ENCODE peak calls at places on chromosomes 11 and 22, in nine cellular contexts. One of them, this sample, is unnamed.

GRCh38 chr22:34526681-34527080 is 539.3 kb upstream of the ISX start:
- DNase-seq in GM23338: no peak
- DNase-seq in HCT116: no peak
- DNase-seq in neural progenitor cell: no peak
- DNase-seq in PC-3: no peak
- DNase-seq in OCI-LY7: no peak
- DNase-seq in MM.1S: no peak
- DNase-seq in SK-N-SH: no peak
- DNase-seq in hepatocyte: no peak
- DNase-seq in this sample: no peak

GRCh38 chr11:73252577-73253191 is 19.5 kb upstream of the P2RY6 start:
- DNase-seq in GM23338: peak; percentile 54
- DNase-seq in HCT116: peak; percentile 40
- DNase-seq in neural progenitor cell: peak; percentile 42
- DNase-seq in PC-3: peak; percentile 53
- DNase-seq in OCI-LY7: peak; percentile 42
- DNase-seq in MM.1S: peak; percentile 66
- DNase-seq in SK-N-SH: peak; percentile 26
- DNase-seq in hepatocyte: no peak
- DNase-seq in this sample: no peak

GRCh38 chr11:134374891-134375550 is 37.0 kb downstream of the B3GAT1 start:
- DNase-seq in GM23338: no peak
- DNase-seq in HCT116: no peak
- DNase-seq in neural progenitor cell: no peak
- DNase-seq in PC-3: no peak
- DNase-seq in OCI-LY7: no peak
- DNase-seq in MM.1S: no peak
- DNase-seq in SK-N-SH: no peak
- DNase-seq in hepatocyte: no peak
- DNase-seq in this sample: no peak

GRCh38 chr22:39110631-39111561 is 13.9 kb downstream of the APOBEC3H start:
- DNase-seq in GM23338: no peak
- DNase-seq in HCT116: no peak
- DNase-seq in neural progenitor cell: peak; percentile 68
- DNase-seq in PC-3: peak; percentile 32
- DNase-seq in OCI-LY7: peak; percentile 93
- DNase-seq in MM.1S: no peak
- DNase-seq in SK-N-SH: peak; percentile 39
- DNase-seq in hepatocyte: peak; percentile 60
- DNase-seq in this sample: no peak

GRCh38 chr22:47036936-47037485 is 274.6 kb downstream of the TBC1D22A start:
- DNase-seq in GM23338: no peak
- DNase-seq in HCT116: no peak
- DNase-seq in neural progenitor cell: no peak
- DNase-seq in PC-3: no peak
- DNase-seq in OCI-LY7: no peak
- DNase-seq in MM.1S: no peak
- DNase-seq in SK-N-SH: no peak
- DNase-seq in hepatocyte: no peak
- DNase-seq in this sample: no peak

GRCh38 chr22:26893034-26893710 is 235.8 kb downstream of the MIAT start:
- DNase-seq in GM23338: peak; percentile 19
- DNase-seq in HCT116: no peak
- DNase-seq in neural progenitor cell: peak; percentile 20
- DNase-seq in PC-3: no peak
- DNase-seq in OCI-LY7: no peak
- DNase-seq in MM.1S: no peak
- DNase-seq in SK-N-SH: no peak
- DNase-seq in hepatocyte: no peak
- DNase-seq in this sample: peak; percentile 45

GRCh38 chr11:95450547-95451123 is 219.6 kb upstream of the SESN3 start:
- DNase-seq in GM23338: no peak
- DNase-seq in HCT116: no peak
- DNase-seq in neural progenitor cell: no peak
- DNase-seq in PC-3: no peak
- DNase-seq in OCI-LY7: no peak
- DNase-seq in MM.1S: no peak
- DNase-seq in SK-N-SH: no peak
- DNase-seq in hepatocyte: no peak
- DNase-seq in this sample: peak; percentile 80

GRCh38 chr11:74319139-74319538 is 7.7 kb upstream of the P4HA3 start:
- DNase-seq in GM23338: no peak
- DNase-seq in HCT116: no peak
- DNase-seq in neural progenitor cell: no peak
- DNase-seq in PC-3: peak; percentile 98
- DNase-seq in OCI-LY7: no peak
- DNase-seq in MM.1S: no peak
- DNase-seq in SK-N-SH: no peak
- DNase-seq in hepatocyte: no peak
- DNase-seq in this sample: peak; percentile 97

GRCh38 chr11:123590296-123590912 is 64.0 kb downstream of the SCN3B start:
- DNase-seq in GM23338: no peak
- DNase-seq in HCT116: peak; percentile 23
- DNase-seq in neural progenitor cell: no peak
- DNase-seq in PC-3: peak; percentile 93
- DNase-seq in OCI-LY7: no peak
- DNase-seq in MM.1S: no peak
- DNase-seq in SK-N-SH: no peak
- DNase-seq in hepatocyte: peak; percentile 62
- DNase-seq in this sample: peak; percentile 79

GRCh38 chr11:102269927-102270326 is 47.4 kb upstream of the BIRC3 start:
- DNase-seq in GM23338: no peak
- DNase-seq in HCT116: no peak
- DNase-seq in neural progenitor cell: no peak
- DNase-seq in PC-3: peak; percentile 84
- DNase-seq in OCI-LY7: no peak
- DNase-seq in MM.1S: no peak
- DNase-seq in SK-N-SH: no peak
- DNase-seq in hepatocyte: no peak
- DNase-seq in this sample: peak; percentile 74

GRCh38 chr22:49087163-49087562 is 740.5 kb downstream of the BRD1 start:
- DNase-seq in GM23338: no peak
- DNase-seq in HCT116: no peak
- DNase-seq in neural progenitor cell: no peak
- DNase-seq in PC-3: no peak
- DNase-seq in OCI-LY7: no peak
- DNase-seq in MM.1S: no peak
- DNase-seq in SK-N-SH: no peak
- DNase-seq in hepatocyte: peak; percentile 45
- DNase-seq in this sample: no peak

GRCh38 chr11:7364660-7365059 is 113.0 kb downstream of the SYT9 start:
- DNase-seq in GM23338: no peak
- DNase-seq in HCT116: no peak
- DNase-seq in neural progenitor cell: no peak
- DNase-seq in PC-3: no peak
- DNase-seq in OCI-LY7: no peak
- DNase-seq in MM.1S: no peak
- DNase-seq in SK-N-SH: no peak
- DNase-seq in hepatocyte: no peak
- DNase-seq in this sample: no peak

DNA sequence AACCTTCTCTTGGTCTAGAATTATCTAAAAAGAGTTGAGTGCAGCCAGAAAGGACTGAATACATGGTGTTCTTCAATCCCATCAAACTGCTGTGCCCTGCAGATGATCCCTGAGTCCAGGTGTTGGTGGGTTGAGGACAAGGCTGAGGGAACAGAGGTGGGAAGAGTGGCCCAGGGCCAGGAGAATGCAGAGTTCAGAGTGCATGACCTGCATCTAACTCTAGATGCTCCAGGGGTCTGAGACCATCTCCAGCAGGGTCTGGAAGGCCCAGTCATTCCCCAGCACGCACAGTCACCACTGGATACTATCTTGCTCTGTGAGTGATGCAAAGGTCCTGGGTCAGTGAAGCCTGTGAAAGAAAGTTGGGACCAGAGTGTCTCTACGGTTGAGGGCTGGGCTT is 2.1 kb upstream of the VPREB1 start:
- DNase-seq in GM23338: no peak
- DNase-seq in HCT116: no peak
- DNase-seq in neural progenitor cell: no peak
- DNase-seq in PC-3: no peak
- DNase-seq in OCI-LY7: no peak
- DNase-seq in MM.1S: no peak
- DNase-seq in SK-N-SH: no peak
- DNase-seq in hepatocyte: no peak
- DNase-seq in this sample: no peak
- TF ChIP-seq EZH2phosphoT487 in GM23338: no peak
- TF ChIP-seq EZH2phosphoT487 in HCT116: no peak
- TF ChIP-seq EZH2phosphoT487 in neural progenitor cell: no peak
- TF ChIP-seq EZH2phosphoT487 in PC-3: no peak
- TF ChIP-seq EZH2phosphoT487 in OCI-LY7: no peak
- TF ChIP-seq EZH2phosphoT487 in MM.1S: no peak
- TF ChIP-seq EZH2phosphoT487 in SK-N-SH: no peak
- TF ChIP-seq EZH2phosphoT487 in hepatocyte: no peak
- TF ChIP-seq EZH2phosphoT487 in this sample: no peak

DNA sequence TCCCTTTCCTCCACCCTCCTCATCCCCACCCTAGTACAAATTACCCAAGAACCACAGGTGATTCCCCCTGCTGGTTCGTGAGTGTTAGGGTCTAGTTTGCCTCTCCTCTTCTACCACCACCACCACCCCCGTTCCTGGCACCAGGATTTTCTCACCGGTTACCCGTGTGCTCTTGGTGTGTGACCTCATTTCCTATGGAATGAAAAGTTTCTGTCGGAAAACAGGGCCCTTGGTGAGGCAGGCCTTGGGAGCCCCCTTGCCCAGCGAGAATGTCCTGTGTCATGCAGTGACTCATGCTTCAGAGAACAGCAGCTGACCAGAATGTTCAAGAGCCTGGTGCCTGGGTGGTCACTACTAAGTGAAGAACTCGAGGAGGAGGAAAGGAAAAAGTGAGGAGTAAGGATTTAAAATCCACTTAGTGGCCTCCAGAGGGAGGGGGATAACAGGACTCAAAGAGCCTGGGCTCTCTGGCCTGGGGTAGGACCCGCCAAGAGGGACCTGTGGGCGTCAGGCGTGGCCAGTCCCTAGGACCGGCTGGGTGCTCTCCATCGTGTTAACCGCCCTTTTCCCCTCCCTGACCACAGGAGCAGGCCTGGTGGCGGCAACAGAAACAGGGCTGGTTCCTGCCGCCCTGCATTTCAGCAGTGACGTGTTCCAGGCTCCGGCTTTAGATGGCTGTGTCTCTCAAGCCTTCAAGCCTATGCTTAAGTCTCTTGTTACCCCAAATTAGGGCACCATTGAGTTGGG is 30.2 kb downstream of the C22orf31 start:
- DNase-seq in GM23338: peak; percentile 82
- DNase-seq in HCT116: peak; percentile 97
- DNase-seq in neural progenitor cell: peak; percentile 66
- DNase-seq in PC-3: peak; percentile 83
- DNase-seq in OCI-LY7: no peak
- DNase-seq in MM.1S: no peak
- DNase-seq in SK-N-SH: peak; percentile 70
- DNase-seq in hepatocyte: peak; percentile 90
- DNase-seq in this sample: peak; percentile 97
- TF ChIP-seq EZH2phosphoT487 in GM23338: no peak
- TF ChIP-seq EZH2phosphoT487 in HCT116: no peak
- TF ChIP-seq EZH2phosphoT487 in neural progenitor cell: no peak
- TF ChIP-seq EZH2phosphoT487 in PC-3: no peak
- TF ChIP-seq EZH2phosphoT487 in OCI-LY7: no peak
- TF ChIP-seq EZH2phosphoT487 in MM.1S: no peak
- TF ChIP-seq EZH2phosphoT487 in SK-N-SH: no peak
- TF ChIP-seq EZH2phosphoT487 in hepatocyte: no peak
- TF ChIP-seq EZH2phosphoT487 in this sample: no peak

DNA sequence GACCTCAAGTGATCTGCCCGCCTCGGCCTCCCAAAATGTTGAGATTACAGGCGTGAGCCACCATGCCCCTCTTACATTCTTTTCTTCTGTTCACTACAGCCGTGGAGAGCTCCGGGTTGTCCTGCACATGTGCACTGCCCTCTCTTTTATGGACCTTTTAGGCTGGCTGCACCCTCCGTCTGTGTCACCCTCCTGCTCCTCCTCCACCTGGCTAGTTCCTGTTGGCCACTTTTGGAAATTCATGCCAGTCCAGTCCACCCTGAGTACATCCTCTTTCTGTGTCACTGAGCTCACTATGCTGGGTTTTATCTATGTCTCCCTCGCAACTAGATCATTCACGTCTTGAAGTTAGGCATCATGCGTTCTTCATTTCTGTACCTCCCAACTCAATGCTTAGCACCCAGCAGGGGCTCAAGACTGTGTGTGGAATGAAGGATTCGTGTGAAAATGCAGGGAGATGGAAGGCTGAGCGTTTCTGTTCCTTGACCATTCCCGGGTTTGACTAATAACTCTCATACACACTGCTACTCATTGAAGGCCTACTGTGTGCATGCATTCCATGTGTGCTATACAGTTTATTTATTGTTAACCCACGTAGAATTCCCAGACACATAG is 60.6 kb downstream of the PTPRJ start:
- DNase-seq in GM23338: no peak
- DNase-seq in HCT116: no peak
- DNase-seq in neural progenitor cell: no peak
- DNase-seq in PC-3: no peak
- DNase-seq in OCI-LY7: no peak
- DNase-seq in MM.1S: no peak
- DNase-seq in SK-N-SH: no peak
- DNase-seq in hepatocyte: no peak
- DNase-seq in this sample: no peak
- TF ChIP-seq EZH2phosphoT487 in GM23338: no peak
- TF ChIP-seq EZH2phosphoT487 in HCT116: no peak
- TF ChIP-seq EZH2phosphoT487 in neural progenitor cell: no peak
- TF ChIP-seq EZH2phosphoT487 in PC-3: no peak
- TF ChIP-seq EZH2phosphoT487 in OCI-LY7: no peak
- TF ChIP-seq EZH2phosphoT487 in MM.1S: no peak
- TF ChIP-seq EZH2phosphoT487 in SK-N-SH: no peak
- TF ChIP-seq EZH2phosphoT487 in hepatocyte: no peak
- TF ChIP-seq EZH2phosphoT487 in this sample: no peak

GRCh38 chr11:130608267-130608666 is 159.8 kb downstream of the ADAMTS15 start:
- DNase-seq in GM23338: no peak
- DNase-seq in HCT116: no peak
- DNase-seq in neural progenitor cell: no peak
- DNase-seq in PC-3: no peak
- DNase-seq in OCI-LY7: no peak
- DNase-seq in MM.1S: no peak
- DNase-seq in SK-N-SH: no peak
- DNase-seq in hepatocyte: no peak
- DNase-seq in this sample: no peak

GRCh38 chr11:130606781-130607511 is 158.5 kb downstream of the ADAMTS15 start:
- DNase-seq in GM23338: no peak
- DNase-seq in HCT116: no peak
- DNase-seq in neural progenitor cell: no peak
- DNase-seq in PC-3: peak; percentile 49
- DNase-seq in OCI-LY7: no peak
- DNase-seq in MM.1S: no peak
- DNase-seq in SK-N-SH: peak; percentile 31
- DNase-seq in hepatocyte: peak; percentile 48
- DNase-seq in this sample: peak; percentile 47

GRCh38 chr11:130612291-130612802 is 163.9 kb downstream of the ADAMTS15 start:
- DNase-seq in GM23338: no peak
- DNase-seq in HCT116: no peak
- DNase-seq in neural progenitor cell: no peak
- DNase-seq in PC-3: no peak
- DNase-seq in OCI-LY7: no peak
- DNase-seq in MM.1S: peak; percentile 62
- DNase-seq in SK-N-SH: no peak
- DNase-seq in hepatocyte: no peak
- DNase-seq in this sample: peak; percentile 86

GRCh38 chr11:130611791-130612251 is 163.4 kb downstream of the ADAMTS15 start:
- DNase-seq in GM23338: no peak
- DNase-seq in HCT116: no peak
- DNase-seq in neural progenitor cell: no peak
- DNase-seq in PC-3: peak; percentile 52
- DNase-seq in OCI-LY7: no peak
- DNase-seq in MM.1S: peak; percentile 7
- DNase-seq in SK-N-SH: no peak
- DNase-seq in hepatocyte: no peak
- DNase-seq in this sample: peak; percentile 93

GRCh38 chr11:130609121-130610035 is 160.9 kb downstream of the ADAMTS15 start:
- DNase-seq in GM23338: peak; percentile 50
- DNase-seq in HCT116: no peak
- DNase-seq in neural progenitor cell: no peak
- DNase-seq in PC-3: no peak
- DNase-seq in OCI-LY7: no peak
- DNase-seq in MM.1S: no peak
- DNase-seq in SK-N-SH: no peak
- DNase-seq in hepatocyte: peak; percentile 53
- DNase-seq in this sample: peak; percentile 86
- TF ChIP-seq EZH2phosphoT487 in GM23338: no peak
- TF ChIP-seq EZH2phosphoT487 in HCT116: no peak
- TF ChIP-seq EZH2phosphoT487 in neural progenitor cell: no peak
- TF ChIP-seq EZH2phosphoT487 in PC-3: no peak
- TF ChIP-seq EZH2phosphoT487 in OCI-LY7: no peak
- TF ChIP-seq EZH2phosphoT487 in MM.1S: no peak
- TF ChIP-seq EZH2phosphoT487 in SK-N-SH: no peak
- TF ChIP-seq EZH2phosphoT487 in hepatocyte: no peak
- TF ChIP-seq EZH2phosphoT487 in this sample: no peak

This sample was measured in GM23248.